ENCODE peak calls at places on chromosomes 16 and 17, in nine cellular contexts. F is GM23248, N is neural progenitor cell, E is GM23338, X is PC-3, A is MM.1S, H is hepatocyte, T is SK-N-SH, M is OCI-LY7. G is an unnamed sample.

GRCh38 chr16:59658572-59658971 is 924.5 kb upstream of the GOT2 start:
- DNase-seq in F (no peak), N (no peak), E (no peak), X (no peak), A (no peak), H (no peak), T (no peak), M (no peak), G (no peak)

GRCh38 chr16:11955713-11956123 is 9.3 kb upstream of the TNFRSF17 start:
- DNase-seq in F (peak), N (no peak), E (no peak), X (peak), A (no peak), H (peak), T (no peak), M (no peak), G (no peak)

GRCh38 chr16:71441348-71441781 is 489 bp downstream of the TLE7 start:
- DNase-seq in F (no peak), N (no peak), E (peak), X (no peak), A (no peak), H (no peak), T (peak), M (no peak), G (no peak)

GRCh38 chr17:48718781-48719641 is 3.3 kb downstream of the PRAC1 start:
- DNase-seq in F (no peak), N (peak), E (peak), X (peak), A (no peak), H (no peak), T (peak), M (no peak), G (no peak)

GRCh38 chr17:33832295-33832694 is 422.8 kb upstream of the CCL2 start:
- DNase-seq in F (no peak), N (peak), E (peak), X (no peak), A (no peak), H (peak), T (no peak), M (no peak), G (no peak)

GRCh38 chr17:42055496-42055895 is 5.1 kb upstream of the C17orf113 start:
- DNase-seq in F (peak), N (no peak), E (no peak), X (peak), A (no peak), H (no peak), T (no peak), M (no peak), G (no peak)

GRCh38 chr16:49493836-49494235 is 120.2 kb downstream of the C16orf78 start:
- DNase-seq in F (no peak), N (no peak), E (no peak), X (no peak), A (no peak), H (no peak), T (no peak), M (no peak), G (no peak)

GRCh38 chr16:9980981-9981380 is 201.2 kb downstream of the GRIN2A start:
- DNase-seq in F (no peak), N (no peak), E (peak), X (no peak), A (no peak), H (no peak), T (no peak), M (no peak), G (no peak)

GRCh38 chr17:14198013-14198412 is 38.6 kb downstream of the CDRT15 start:
- DNase-seq in F (no peak), N (peak), E (peak), X (no peak), A (no peak), H (peak), T (peak), M (no peak), G (no peak)

GRCh38 chr17:352421-353212 is at the start of gene RPH3AL:
- DNase-seq in F (peak), N (peak), E (peak), X (peak), A (no peak), H (peak), T (no peak), M (no peak), G (peak)

GRCh38 chr16:1493746-1494094 is 560 bp downstream of the TELO2 start:
- DNase-seq in F (peak), N (peak), E (peak), X (no peak), A (peak), H (peak), T (no peak), M (peak), G (no peak)

GRCh38 chr17:76138234-76138895 is 2.7 kb downstream of the FOXJ1 start:
- DNase-seq in F (no peak), N (peak), E (peak), X (no peak), A (no peak), H (peak), T (peak), M (no peak), G (no peak)

GRCh38 chr16:85026696-85027095 is 899 bp upstream of the KIAA0513 start:
- DNase-seq in F (no peak), N (no peak), E (no peak), X (peak), A (no peak), H (no peak), T (no peak), M (no peak), G (no peak)

GRCh38 chr16:85025781-85026653 is 1.6 kb upstream of the KIAA0513 start:
- DNase-seq in F (no peak), N (no peak), E (no peak), X (no peak), A (no peak), H (no peak), T (no peak), M (no peak), G (no peak)

GRCh38 chr16:85027968-85028637 is 508 bp downstream of the KIAA0513 start:
- DNase-seq in F (peak), N (peak), E (peak), X (no peak), A (no peak), H (no peak), T (no peak), M (peak), G (no peak)

GRCh38 chr16:85028638-85029412 is 1.2 kb downstream of the KIAA0513 start:
- DNase-seq in F (peak), N (no peak), E (no peak), X (peak), A (peak), H (peak), T (no peak), M (no peak), G (no peak)

DNA sequence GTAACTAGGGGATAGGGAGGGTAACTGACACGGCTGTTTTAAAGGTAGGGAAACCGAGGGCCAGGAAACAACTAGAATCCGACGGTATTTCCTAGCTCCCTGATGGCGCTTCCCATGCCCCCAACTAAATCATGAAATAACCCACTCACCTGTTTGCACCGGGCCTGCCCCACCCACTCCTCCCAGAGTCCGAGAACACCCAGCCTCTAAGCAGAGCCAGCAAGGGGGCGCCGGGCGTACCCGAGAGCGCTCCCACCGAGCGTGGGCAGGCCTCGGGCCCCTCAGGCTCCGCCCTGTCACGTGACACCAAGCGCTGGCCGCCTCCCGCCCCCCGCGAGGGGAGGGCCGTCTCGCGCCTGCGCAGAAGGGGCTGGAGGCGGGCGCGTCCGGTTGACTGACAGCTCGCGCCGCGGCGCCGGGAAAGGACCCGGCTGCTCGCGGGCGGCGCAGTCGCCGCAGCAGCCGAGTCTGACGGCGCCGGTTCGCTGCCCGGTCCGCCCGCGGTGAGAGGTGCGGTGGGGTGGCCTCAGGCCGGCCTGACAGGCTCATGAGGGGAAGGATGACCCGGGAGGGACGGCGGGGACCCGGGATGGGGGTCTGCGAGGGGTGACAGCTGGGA is at the start of gene KIAA0513:
- DNase-seq in F (peak), N (peak), E (peak), X (peak), A (peak), H (peak), T (peak), M (peak), G (peak)
- TF ChIP-seq EZH2phosphoT487 in F (no peak), N (no peak), E (no peak), X (no peak), A (no peak), H (no peak), T (no peak), M (no peak), G (no peak)

DNA sequence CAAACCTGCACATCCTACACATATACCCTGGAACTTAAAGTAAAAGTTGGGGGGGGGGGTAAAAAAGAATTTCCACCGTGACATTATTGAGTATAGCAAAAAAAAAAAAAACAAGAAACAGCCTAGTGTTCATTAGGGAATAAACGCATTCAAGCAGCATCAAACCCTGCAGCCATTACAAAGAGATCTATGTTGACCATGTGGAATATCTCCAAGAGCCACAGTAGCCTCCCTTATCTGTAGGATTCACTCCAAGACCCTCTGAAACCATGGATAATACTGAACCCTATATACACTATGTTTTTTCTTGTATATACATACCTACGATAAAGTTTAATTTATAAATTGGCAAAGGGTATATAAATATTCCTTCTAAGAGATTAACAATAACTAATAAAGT is 5.6 kb upstream of the BIRC5 start:
- DNase-seq in F (no peak), N (no peak), E (no peak), X (no peak), A (no peak), H (no peak), T (no peak), M (no peak), G (no peak)
- TF ChIP-seq EZH2phosphoT487 in F (no peak), N (no peak), E (no peak), X (no peak), A (no peak), H (no peak), T (no peak), M (no peak), G (no peak)

DNA sequence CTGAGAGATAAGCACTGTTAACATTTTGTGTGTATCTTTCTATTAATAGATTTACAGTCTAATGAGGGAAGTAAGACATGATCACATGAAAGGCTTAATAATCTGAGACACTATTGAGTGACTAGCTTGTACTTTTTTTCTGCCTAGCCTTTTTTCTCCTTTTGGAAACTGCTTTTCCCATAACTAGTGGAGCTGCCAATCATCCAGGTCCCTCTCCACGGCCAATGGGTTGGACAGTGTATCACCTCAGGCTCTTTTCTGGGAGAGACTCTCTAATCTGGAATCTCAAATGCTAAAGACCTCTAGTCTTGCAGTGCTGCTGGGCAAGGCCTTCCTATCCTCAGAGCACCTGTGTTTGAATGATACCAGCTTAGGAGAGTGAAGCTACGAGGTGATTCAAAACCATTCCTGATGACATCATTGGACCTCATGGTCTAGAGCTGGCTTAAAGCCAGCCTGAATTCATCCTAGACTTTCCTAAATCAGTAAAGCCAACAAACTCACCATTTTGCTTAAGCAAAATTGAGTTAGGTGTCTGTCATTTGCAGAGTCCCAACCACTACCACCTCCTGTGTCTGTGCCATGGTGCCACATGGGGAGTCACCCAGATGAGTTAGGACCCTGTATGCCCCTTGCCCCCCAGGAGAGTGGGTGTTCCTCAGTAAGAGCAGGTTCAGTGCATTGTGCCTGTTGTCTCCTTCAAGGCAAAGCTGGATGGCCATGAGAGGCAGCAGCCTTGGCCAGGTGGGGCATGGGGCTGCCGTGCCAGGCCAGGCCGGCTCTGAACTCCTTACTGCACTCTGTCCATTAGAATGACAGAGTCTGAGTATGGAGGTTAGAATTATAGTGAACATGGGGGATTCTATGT is 62.9 kb downstream of the SPECC1 start:
- DNase-seq in F (no peak), N (no peak), E (no peak), X (peak), A (no peak), H (no peak), T (no peak), M (no peak), G (no peak)
- TF ChIP-seq EZH2phosphoT487 in F (no peak), N (no peak), E (no peak), X (no peak), A (no peak), H (no peak), T (no peak), M (no peak), G (no peak)

DNA sequence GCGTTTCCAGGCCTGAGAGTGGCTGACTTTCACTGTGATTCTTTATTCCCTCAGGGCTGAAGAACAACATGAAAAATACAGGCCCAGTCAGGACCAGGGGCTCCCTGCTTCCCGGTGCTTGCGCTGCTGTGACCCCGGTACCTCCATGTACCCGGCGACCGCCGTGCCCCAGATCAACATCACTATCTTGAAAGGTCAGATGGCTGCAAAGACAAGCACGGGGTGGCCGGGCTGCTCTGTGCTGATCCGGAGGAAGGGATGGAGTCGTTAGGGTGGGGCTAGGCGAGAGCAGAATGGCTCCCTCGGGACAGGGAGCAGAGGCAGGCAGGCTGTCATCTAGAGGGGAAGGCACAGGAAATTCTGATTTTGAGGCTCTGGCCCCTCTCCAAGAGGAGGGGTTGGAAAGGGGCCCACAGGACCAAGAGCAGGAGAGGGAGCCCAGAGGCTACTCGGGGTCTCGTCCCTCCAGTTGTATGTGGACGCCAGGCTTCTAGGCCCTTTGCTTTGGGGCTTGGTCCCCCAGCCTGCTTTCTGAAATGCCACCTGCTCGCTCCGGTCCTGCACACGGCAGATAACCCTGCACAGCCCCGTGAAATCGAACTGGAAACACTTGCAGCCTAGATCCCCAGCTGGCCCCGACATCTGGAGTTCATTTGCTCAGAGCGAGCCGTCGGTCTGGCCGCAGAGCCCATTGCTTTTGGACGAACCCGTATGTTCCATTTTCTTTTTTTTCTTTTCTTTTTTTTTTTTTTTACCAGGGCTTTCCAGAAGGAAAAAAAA is 22.7 kb downstream of the C1QTNF1 start:
- DNase-seq in F (peak), N (no peak), E (no peak), X (no peak), A (no peak), H (no peak), T (peak), M (no peak), G (no peak)
- TF ChIP-seq EZH2phosphoT487 in F (no peak), N (no peak), E (no peak), X (no peak), A (peak), H (no peak), T (no peak), M (no peak), G (no peak)

DNA sequence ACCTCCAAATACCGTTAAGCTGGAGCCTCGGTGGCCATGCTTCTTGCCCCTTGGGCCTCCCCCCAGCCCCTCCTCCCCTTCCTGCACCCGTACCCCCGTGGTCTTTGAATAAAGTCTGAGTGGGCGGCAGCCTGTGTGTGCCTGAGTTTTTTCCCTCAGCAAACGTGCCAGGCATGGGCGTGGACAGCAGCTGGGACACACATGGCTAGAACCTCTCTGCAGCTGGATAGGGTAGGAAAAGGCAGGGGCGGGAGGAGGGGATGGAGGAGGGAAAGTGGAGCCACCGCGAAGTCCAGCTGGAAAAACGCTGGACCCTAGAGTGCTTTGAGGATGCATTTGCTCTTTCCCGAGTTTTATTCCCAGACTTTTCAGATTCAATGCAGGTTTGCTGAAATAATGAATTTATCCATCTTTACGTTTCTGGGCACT is 928 bp downstream of the HBA1 start:
- DNase-seq in F (peak), N (peak), E (no peak), X (no peak), A (no peak), H (peak), T (peak), M (no peak), G (no peak)
- TF ChIP-seq EZH2phosphoT487 in F (no peak), N (peak), E (no peak), X (no peak), A (no peak), H (no peak), T (no peak), M (no peak), G (no peak)

GRCh38 chr17:64418506-64419339 is 28.1 kb upstream of the PECAM1 start:
- DNase-seq in F (peak), N (peak), E (peak), X (peak), A (peak), H (peak), T (peak), M (peak), G (peak)
- TF ChIP-seq EZH2phosphoT487 in F (no peak), N (no peak), E (no peak), X (no peak), A (no peak), H (no peak), T (no peak), M (no peak), G (no peak)

G was measured in HCT116.